ENCODE peak calls at places on chromosomes 11 and 22, in six cellular contexts. P is mesenchymal stem cell, T is MM.1S, G is neuronal stem cell, K is fibroblast of lung, E is colonic mucosa. D is an unnamed sample.

GRCh38 chr22:50733521-50734342 is 4.3 kb upstream of the ACR start:
- DNase-seq in K (peak; percentile 23), G (no peak), T (peak; percentile 73), E (no peak), P (peak; percentile 34), D (no peak)

GRCh38 chr11:115298613-115299012 is 205.6 kb downstream of the CADM1 start:
- DNase-seq in K (no peak), P (no peak), E (no peak), G (no peak), T (no peak), D (no peak)

GRCh38 chr11:3190600-3190999 is 25.5 kb upstream of the OSBPL5 start:
- DNase-seq in K (no peak), T (no peak), P (no peak), E (no peak), G (no peak), D (no peak)

GRCh38 chr11:81749245-81749644 is 984.4 kb downstream of the FAM181B start:
- DNase-seq in G (no peak), T (no peak), E (no peak), K (no peak), P (no peak), D (no peak)

GRCh38 chr11:91299980-91300379 is 924.6 kb upstream of the FAT3 start:
- DNase-seq in P (peak; percentile 49), G (no peak), K (peak; percentile 31), T (peak; percentile 40), E (no peak), D (peak; percentile 20)

GRCh38 chr11:46332568-46333128 is 14.6 kb upstream of the DGKZ start:
- DNase-seq in G (no peak), P (no peak), K (no peak), E (no peak), T (no peak), D (no peak)

GRCh38 chr11:87851234-87851633 is 324.0 kb downstream of the RAB38 start:
- DNase-seq in K (peak; percentile 69), G (no peak), P (peak; percentile 76), T (no peak), E (no peak), D (peak; percentile 65)

GRCh38 chr11:47406896-47407745 is 1.3 kb upstream of the SLC39A13 start:
- DNase-seq in G (no peak), K (no peak), T (peak; percentile 56), E (no peak), P (peak; percentile 38), D (no peak)

GRCh38 chr11:121722431-121723256 is 269.9 kb upstream of the SORL1-AS1 start:
- DNase-seq in T (no peak), G (peak; percentile 37), E (peak; percentile 39), P (peak; percentile 65), K (peak; percentile 96), D (peak; percentile 95)

GRCh38 chr11:47524200-47524874 is 28.6 kb downstream of the CELF1 start:
- DNase-seq in T (peak; percentile 17), K (no peak), P (peak; percentile 54), E (no peak), G (no peak), D (no peak)

DNA sequence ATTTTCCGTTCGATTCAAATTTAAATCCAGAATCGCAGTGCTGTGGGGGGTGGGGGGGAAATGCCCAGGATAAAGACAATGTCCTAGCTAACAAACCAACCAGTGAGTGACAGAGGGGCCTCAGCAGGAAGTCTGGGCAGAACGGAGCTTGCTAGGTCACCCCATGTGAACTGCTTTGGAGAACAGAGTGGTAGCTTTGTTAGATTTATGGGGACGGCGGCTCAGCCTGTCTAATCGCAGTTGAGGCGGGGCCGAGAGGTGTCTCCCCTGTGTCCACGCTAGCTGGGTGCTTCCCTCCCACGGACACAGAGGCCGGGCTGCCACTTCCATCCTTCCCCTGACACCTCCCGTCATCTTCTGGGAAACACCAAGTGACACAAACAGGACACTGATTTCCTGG is 244.0 kb downstream of the CTTN start:
- DNase-seq in K (no peak), G (no peak), T (no peak), E (no peak), P (no peak), D (no peak)
- H3K9me3 ChIP-seq in K (no peaks in the 10 kb centered on the region), G (no peaks in the 10 kb centered on the region), T (no peaks in the 10 kb centered on the region), E (no peaks in the 10 kb centered on the region), P (no peaks in the 10 kb centered on the region), D (no peaks in the 10 kb centered on the region)

GRCh38 chr22:43956383-43956782 is 1.1 kb downstream of the SAMM50 start:
- DNase-seq in E (no peak), K (no peak), G (no peak), P (peak; percentile 15), T (no peak), D (no peak)
- H3K9ac ChIP-seq in E (no peak overlapping the region), K (no peak overlapping the region), G (no peak overlapping the region), P (peak overlapping the region; percentile 92), T (peak overlapping the region; percentile 77), D (peak overlapping the region; percentile 92)

DNA sequence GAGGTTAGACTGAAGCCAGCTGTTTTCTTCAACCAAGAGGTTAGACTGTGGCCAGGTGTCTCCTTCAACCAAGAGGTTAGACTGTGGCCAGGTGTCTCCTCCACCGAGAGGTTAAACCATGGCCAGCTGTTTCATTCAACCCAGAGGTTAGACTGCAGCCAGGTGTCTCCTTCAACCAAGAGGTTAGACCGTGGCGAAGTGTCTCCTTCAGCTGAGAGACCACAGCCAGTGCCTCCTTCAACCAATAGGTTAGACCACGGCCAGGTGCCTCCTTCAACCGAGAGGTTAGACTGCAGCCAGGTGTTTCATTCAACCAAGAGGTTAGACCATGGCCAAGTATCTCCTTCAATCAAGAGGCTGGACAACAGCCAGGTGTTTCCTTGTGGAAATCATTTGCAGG is 498.1 kb downstream of the TBC1D22A start:
- DNase-seq in G (no peak), E (no peak), K (no peak), P (no peak), T (peak; percentile 93), D (no peak)
- H3K9me3 ChIP-seq in G (no peaks in the 10 kb centered on the region), E (no peaks in the 10 kb centered on the region), K (peaks cover 2% of the 10 kb centered on the region), P (peaks cover 3% of the 10 kb centered on the region), T (no peaks in the 10 kb centered on the region), D (peaks cover 6% of the 10 kb centered on the region)

GRCh38 chr22:46070215-46070721 is 80.1 kb upstream of the PPARA start:
- DNase-seq in P (peak; percentile 58), G (no peak), T (peak; percentile 28), E (peak; percentile 72), K (no peak), D (no peak)

GRCh38 chr22:46071451-46072029 is 78.8 kb upstream of the PPARA start:
- DNase-seq in G (no peak), P (peak; percentile 78), T (peak; percentile 58), K (peak; percentile 95), E (peak; percentile 94), D (peak; percentile 90)

GRCh38 chr22:46072030-46072881 is 78.1 kb upstream of the PPARA start:
- DNase-seq in E (peak; percentile 73), G (no peak), K (peak; percentile 69), T (peak; percentile 41), P (peak; percentile 67), D (no peak)

GRCh38 chr22:46069518-46070214 is 80.7 kb upstream of the PPARA start:
- DNase-seq in E (peak; percentile 98), T (no peak), G (no peak), P (peak; percentile 28), K (peak; percentile 91), D (peak; percentile 86)

DNA sequence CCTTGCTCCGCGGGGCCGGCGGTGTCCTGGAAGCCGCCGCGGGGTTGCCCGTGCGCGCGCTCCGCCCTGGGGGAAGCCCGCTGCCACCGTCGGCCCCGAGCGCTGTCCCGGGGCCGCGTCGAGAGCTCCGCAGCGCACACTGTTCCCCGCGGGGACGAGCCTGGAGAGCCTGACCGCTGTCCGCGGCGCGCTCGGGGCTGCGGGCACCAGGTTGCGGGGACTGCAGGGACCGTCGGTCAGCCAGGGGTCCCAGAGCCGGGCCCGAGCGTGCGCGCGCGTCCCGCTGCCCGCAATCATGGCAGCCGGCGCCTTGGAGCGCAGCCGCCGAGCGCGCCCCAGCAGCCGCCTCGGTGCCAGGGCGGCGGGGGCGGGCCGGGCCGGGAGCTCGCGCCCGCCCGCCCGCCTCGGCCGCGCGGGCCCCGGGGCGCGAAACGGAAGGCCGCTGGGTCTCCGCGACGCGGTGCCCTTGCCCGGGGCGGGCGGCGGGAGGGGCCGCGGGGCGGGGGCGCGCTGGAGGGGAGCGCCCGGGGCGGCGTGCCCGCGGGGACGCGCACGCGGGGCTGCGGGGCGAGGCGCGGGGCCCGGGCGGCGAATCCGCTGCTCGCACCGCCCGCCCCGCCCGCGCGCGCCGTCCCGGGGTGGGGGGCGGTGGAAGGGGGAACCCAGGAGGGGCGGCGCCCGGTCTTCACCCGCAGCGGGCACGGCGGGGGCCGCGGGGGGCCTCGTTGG is 79.4 kb upstream of the PPARA start:
- DNase-seq in T (peak; percentile 64), K (peak; percentile 64), P (peak; percentile 53), G (no peak), E (peak; percentile 68), D (no peak)
- H3K9ac ChIP-seq in T (peak overlapping the region; percentile 73), K (peak overlapping the region; percentile 96), P (peak overlapping the region; percentile 97), G (no peak overlapping the region), E (peak overlapping the region; percentile 85), D (peak overlapping the region; percentile 96)

DNA sequence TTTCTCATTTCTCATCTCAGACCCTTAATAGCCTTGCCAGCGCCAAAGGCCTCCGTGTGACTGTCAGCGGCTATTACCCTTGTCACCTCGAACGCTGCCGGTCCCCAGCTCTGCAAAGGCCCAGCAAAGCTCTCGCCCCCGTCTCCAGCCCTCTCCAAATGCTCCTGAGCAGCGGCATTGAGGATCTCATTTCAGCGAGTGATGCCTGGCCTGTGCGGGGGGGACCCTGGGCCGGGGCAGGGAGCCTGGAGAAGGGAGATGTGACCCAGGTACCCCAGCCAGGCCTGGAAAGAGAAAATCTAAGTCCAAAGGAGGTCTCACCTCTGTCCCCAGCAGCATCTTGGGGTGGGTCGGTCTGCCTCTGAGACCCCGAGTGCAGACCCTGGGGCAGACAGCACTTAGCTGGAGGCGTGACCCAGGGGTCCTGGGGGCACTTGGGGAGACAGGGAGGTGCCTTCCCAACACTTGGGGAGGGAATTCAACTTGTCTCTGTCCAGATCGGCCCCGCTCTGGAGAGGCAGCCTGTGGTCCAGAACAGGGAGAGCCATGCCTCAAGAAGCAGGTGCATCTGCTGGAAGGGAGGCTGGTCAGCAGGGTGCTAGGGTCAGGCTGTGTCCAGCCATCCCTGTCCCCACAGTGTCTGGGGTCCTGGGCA is 521.3 kb downstream of the TBC1D22A start:
- DNase-seq in T (no peak), P (no peak), G (no peak), K (no peak), E (no peak), D (no peak)
- H3K9me3 ChIP-seq in T (no peaks in the 10 kb centered on the region), P (no peaks in the 10 kb centered on the region), G (no peaks in the 10 kb centered on the region), K (no peaks in the 10 kb centered on the region), E (no peaks in the 10 kb centered on the region), D (no peaks in the 10 kb centered on the region)